ENCODE peak calls at places on chromosomes 5 and 9, in nine cellular contexts. V is heart right ventricle, Q is adrenal gland, H is NB4, I is stomach, P is AG04450, E is psoas muscle, X is spleen, R is upper lobe of right lung. Y is an unnamed sample.
A peak's percentile ranks its signal among the peaks of the same experiment; 100 is the strongest.

GRCh38 chr5:141846031-141846430 is 32.2 kb downstream of the PCDH1 start:
- DNase-seq in V (no peak), Q (no peak), H (no peak), I (peak; percentile 40), P (peak; percentile 33), E (no peak), X (no peak), R (no peak), Y (no peak)

GRCh38 chr5:8057764-8058163 is 188.8 kb downstream of the MTRR start:
- DNase-seq in V (no peak), Q (peak; percentile 26), H (no peak), I (no peak), P (peak; percentile 13), E (no peak), X (no peak), R (no peak), Y (no peak)

GRCh38 chr5:75465480-75465879 is 45.9 kb downstream of the CERT1 start:
- DNase-seq in V (no peak), Q (no peak), H (peak; percentile 3), I (no peak), P (no peak), E (no peak), X (no peak), R (no peak), Y (no peak)

GRCh38 chr5:143019614-143020515 is 249.7 kb downstream of the ARHGAP26 start:
- DNase-seq in V (no peak), Q (no peak), H (no peak), I (no peak), P (no peak), E (no peak), X (no peak), R (no peak), Y (peak; percentile 96)

GRCh38 chr9:967436-967835 is 9.0 kb upstream of the DMRT3 start:
- DNase-seq in V (no peak), Q (no peak), H (peak; percentile 53), I (no peak), P (no peak), E (no peak), X (no peak), R (no peak), Y (no peak)

GRCh38 chr9:13993482-13994267 is 320.3 kb downstream of the NFIB start:
- DNase-seq in V (no peak), Q (no peak), H (no peak), I (no peak), P (no peak), E (no peak), X (no peak), R (no peak), Y (no peak)

GRCh38 chr5:142961435-142962171 is 191.4 kb downstream of the ARHGAP26 start:
- DNase-seq in V (no peak), Q (no peak), H (no peak), I (no peak), P (no peak), E (no peak), X (no peak), R (no peak), Y (no peak)

GRCh38 chr5:37933586-37933985 is 93.7 kb upstream of the GDNF start:
- DNase-seq in V (no peak), Q (no peak), H (no peak), I (no peak), P (no peak), E (no peak), X (no peak), R (no peak), Y (no peak)

GRCh38 chr5:41763096-41763495 is 107.1 kb downstream of the OXCT1 start:
- DNase-seq in V (no peak), Q (no peak), H (no peak), I (no peak), P (peak; percentile 13), E (no peak), X (no peak), R (no peak), Y (no peak)

GRCh38 chr5:75002271-75002670 is 50.1 kb downstream of the GCNT4 start:
- DNase-seq in V (no peak), Q (no peak), H (no peak), I (no peak), P (no peak), E (no peak), X (no peak), R (no peak), Y (no peak)

GRCh38 chr5:13591621-13592020 is 352.9 kb downstream of the DNAH5 start:
- DNase-seq in V (no peak), Q (no peak), H (peak; percentile 42), I (no peak), P (peak; percentile 39), E (no peak), X (no peak), R (no peak), Y (no peak)

GRCh38 chr5:43145071-43145470 is 24.4 kb downstream of the ZNF131 start:
- DNase-seq in V (no peak), Q (no peak), H (no peak), I (no peak), P (no peak), E (no peak), X (no peak), R (no peak), Y (no peak)

GRCh38 chr9:35829084-35829763 is at the start of gene TMEM8B:
- DNase-seq in V (peak; percentile 96), Q (peak; percentile 98), H (peak; percentile 84), I (peak; percentile 99), P (peak; percentile 72), E (peak; percentile 98), X (peak; percentile 97), R (peak; percentile 98), Y (peak; percentile 95)

GRCh38 chr9:95508242-95508967 is 8.4 kb downstream of the PTCH1 start:
- DNase-seq in V (peak; percentile 32), Q (no peak), H (peak; percentile 55), I (no peak), P (no peak), E (no peak), X (no peak), R (peak; percentile 73), Y (peak; percentile 38)

GRCh38 chr9:127876026-127876763 is 1.3 kb downstream of the AK1 start:
- DNase-seq in V (no peak), Q (no peak), H (no peak), I (no peak), P (no peak), E (no peak), X (peak; percentile 69), R (peak; percentile 84), Y (no peak)

GRCh38 chr5:68382640-68383039 is 167.1 kb downstream of the PIK3R1 start:
- DNase-seq in V (no peak), Q (no peak), H (no peak), I (no peak), P (no peak), E (no peak), X (no peak), R (no peak), Y (no peak)

GRCh38 chr5:179312557-179313235 is 32.6 kb downstream of the ADAMTS2 start:
- DNase-seq in V (peak; percentile 2), Q (no peak), H (no peak), I (no peak), P (no peak), E (peak; percentile 7), X (peak; percentile 51), R (peak; percentile 18), Y (no peak)

GRCh38 chr9:127555830-127556820 is 56.0 kb upstream of the STXBP1 start:
- DNase-seq in V (peak; percentile 54), Q (peak; percentile 91), H (peak; percentile 94), I (peak; percentile 70), P (peak; percentile 81), E (peak; percentile 73), X (no peak), R (peak; percentile 88), Y (peak; percentile 21)

DNA sequence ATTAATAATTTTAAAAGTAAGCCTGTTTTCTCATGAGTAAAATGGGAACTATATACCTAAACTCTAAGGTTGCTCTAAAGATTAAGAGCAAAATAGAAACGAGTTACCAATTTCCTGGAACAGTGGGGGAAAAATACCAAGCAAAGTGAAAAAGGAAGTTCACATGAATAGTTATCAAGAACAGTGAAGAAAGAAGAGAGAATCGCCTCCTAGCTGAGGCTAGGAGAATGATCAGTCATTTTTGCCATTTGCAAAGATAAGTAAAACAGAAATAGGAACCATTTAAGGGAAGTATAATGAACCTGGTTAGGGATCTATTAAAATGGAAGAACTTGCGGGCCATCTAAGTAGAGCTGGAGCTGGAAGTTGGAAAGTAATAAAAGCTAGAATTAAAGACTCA is 50.7 kb downstream of the P4HA2 start:
- DNase-seq in V (no peak), Q (no peak), H (peak; percentile 71), I (no peak), P (no peak), E (no peak), X (no peak), R (no peak), Y (peak; percentile 48)
- TF ChIP-seq CTCF in V (no peak), Q (no peak), H (peak; percentile 13), I (no peak), P (peak; percentile 33), E (no peak), X (peak; percentile 15), R (no peak), Y (peak; percentile 22)

DNA sequence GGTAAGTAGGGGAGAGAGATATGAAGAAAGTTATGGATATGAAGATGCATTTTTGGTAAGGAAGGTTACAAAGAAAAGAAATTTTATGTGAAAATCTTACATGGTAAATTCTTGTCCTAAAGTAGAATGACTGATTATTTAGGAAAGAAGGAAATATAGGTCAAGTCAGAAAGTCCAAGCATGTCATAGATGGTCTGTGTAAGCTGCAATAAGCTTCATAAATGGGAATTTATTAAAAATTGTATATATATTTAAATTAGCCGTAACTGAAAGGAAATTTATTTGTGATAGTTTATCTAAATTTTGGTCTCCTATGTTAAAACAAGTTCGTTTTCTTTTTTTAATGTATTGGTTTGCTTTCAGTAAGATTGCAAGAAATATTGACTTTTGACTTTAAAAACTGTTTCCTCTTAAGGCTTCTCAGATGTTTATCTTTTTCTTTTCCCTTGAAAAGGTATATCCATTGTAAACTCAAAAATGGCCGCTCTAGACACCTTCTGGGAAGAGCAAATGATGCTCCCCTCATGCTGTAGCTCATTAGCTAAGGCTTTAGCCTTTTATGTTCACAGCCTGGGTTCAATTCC is 46.8 kb upstream of the HAPLN1 start:
- DNase-seq in V (no peak), Q (no peak), H (peak; percentile 8), I (no peak), P (no peak), E (no peak), X (no peak), R (no peak), Y (no peak)
- H3K4me3 ChIP-seq in V (no peak overlapping the region), Q (no peak overlapping the region), H (no peak overlapping the region), I (no peak overlapping the region), P (no peak overlapping the region), E (no peak overlapping the region), X (no peak overlapping the region), R (no peak overlapping the region), Y (no peak overlapping the region)

GRCh38 chr9:134399435-134400056 is 73.3 kb downstream of the RXRA start:
- DNase-seq in V (no peak), Q (no peak), H (peak; percentile 64), I (no peak), P (no peak), E (no peak), X (no peak), R (no peak), Y (peak; percentile 63)
- TF ChIP-seq CTCF in V (peak; percentile 47), Q (no peak), H (peak; percentile 64), I (no peak), P (peak; percentile 61), E (peak; percentile 46), X (peak; percentile 88), R (peak; percentile 59), Y (peak; percentile 67)

GRCh38 chr9:122095010-122095767 is 2.1 kb upstream of the TTLL11 start:
- DNase-seq in V (no peak), Q (peak; percentile 58), H (peak; percentile 71), I (peak; percentile 66), P (no peak), E (no peak), X (no peak), R (no peak), Y (peak; percentile 67)
- H3K4me3 ChIP-seq in V (no peak overlapping the region), Q (no peak overlapping the region), H (no peak overlapping the region), I (no peak overlapping the region), P (no peak overlapping the region), E (no peak overlapping the region), X (no peak overlapping the region), R (no peak overlapping the region), Y (no peak overlapping the region)

Y was measured in GM12865.